ENCODE peak calls at places on chromosomes 7 and 10, in eight cellular contexts. F, U, S, Y, O, G, P and L are unnamed samples.

GRCh38 chr7:80941206-80941758 is 22.4 kb upstream of the SEMA3C start:
- DNase-seq in P (no peak), S (no peak), O (no peak), Y (no peak), U (no peak), F (no peak), G (no peak), L (no peak)

GRCh38 chr10:33552290-33552689 is 217.8 kb upstream of the NRP1 start:
- DNase-seq in G (no peak), U (no peak), Y (no peak), P (no peak), F (no peak), S (no peak), O (no peak), L (no peak)

GRCh38 chr7:111953611-111954010 is 252.6 kb downstream of the DOCK4 start:
- DNase-seq in P (no peak), S (no peak), Y (peak; percentile 69), G (no peak), U (no peak), F (no peak), O (no peak), L (peak; percentile 91)

GRCh38 chr7:100705341-100705752 is 574 bp upstream of the POP7 start:
- DNase-seq in F (peak; percentile 91), O (peak; percentile 63), P (peak; percentile 88), Y (peak; percentile 66), G (peak; percentile 84), U (peak; percentile 64), S (peak; percentile 64), L (peak; percentile 51)

GRCh38 chr10:132374176-132374575 is 22.8 kb upstream of the PWWP2B start:
- DNase-seq in Y (no peak), O (no peak), P (no peak), F (peak; percentile 51), S (no peak), U (no peak), G (peak; percentile 45), L (no peak)

GRCh38 chr10:10996966-10997620 is 20.6 kb upstream of the CELF2 start:
- DNase-seq in S (no peak), F (no peak), G (no peak), U (no peak), O (no peak), P (no peak), Y (no peak), L (no peak)

GRCh38 chr7:81331061-81332018 is 412.5 kb upstream of the SEMA3C start:
- DNase-seq in P (no peak), Y (no peak), G (no peak), U (no peak), S (no peak), O (no peak), F (no peak), L (no peak)

GRCh38 chr7:122597277-122597676 is 101.6 kb downstream of the RNF133 start:
- DNase-seq in Y (no peak), F (no peak), P (no peak), S (no peak), G (no peak), U (no peak), O (no peak), L (no peak)